ENCODE peak calls at places on chromosome 10, in four cellular contexts. X, C, E and P are unnamed samples.

GRCh38 chr10:74227697-74228424 is 76.8 kb downstream of the ADK start:
- DNase-seq in X (peak; percentile 69), C (no peak), E (no peak), P (peak; percentile 75)

GRCh38 chr10:7199152-7199760 is 211.6 kb downstream of the SFMBT2 start:
- DNase-seq in E (peak; percentile 4), X (no peak), C (no peak), P (peak; percentile 40)

GRCh38 chr10:43871545-43871944 is 222.9 kb upstream of the ZNF32 start:
- DNase-seq in E (no peak), X (no peak), C (no peak), P (no peak)

GRCh38 chr10:88156341-88156740 is 292.9 kb downstream of the PTEN start:
- DNase-seq in C (no peak), E (peak; percentile 77), X (no peak), P (peak; percentile 77)

GRCh38 chr10:132614431-132615341 is 77.1 kb downstream of the INPP5A start:
- DNase-seq in E (no peak), X (no peak), C (no peak), P (no peak)

GRCh38 chr10:75403144-75404022 is 1.8 kb upstream of the ZNF503 start:
- DNase-seq in C (no peak), E (no peak), X (no peak), P (peak; percentile 67)

GRCh38 chr10:14555806-14556205 is 218.9 kb downstream of the FAM107B start:
- DNase-seq in C (no peak), E (no peak), X (no peak), P (no peak)

GRCh38 chr10:58641095-58641531 is 128.4 kb downstream of the BICC1 start:
- DNase-seq in X (peak; percentile 66), E (peak; percentile 89), C (no peak), P (peak; percentile 98)

GRCh38 chr10:126357169-126357568 is 31.1 kb downstream of the ADAM12 start:
- DNase-seq in E (no peak), C (no peak), X (no peak), P (no peak)

GRCh38 chr10:48476279-48476982 is 128.4 kb downstream of the ARHGAP22 start:
- DNase-seq in C (no peak), E (no peak), X (peak; percentile 89), P (no peak)